ENCODE peak calls at places on chromosomes 11 and 22, in eight cellular contexts. P is psoas muscle; T is brain microvascular endothelial cell; U is effector memory CD4-positive, alpha-beta T cell; O is uterus; C is thoracic aorta; Q is pancreas; L is sigmoid colon. Z is an unnamed sample.

GRCh38 chr11:35621620-35622019 is 3.4 kb downstream of the FJX1 start:
- DNase-seq in O (no peak), T (no peak), Q (no peak), U (no peak), P (no peak), L (no peak), C (no peak), Z (no peak)

GRCh38 chr11:11010624-11011127 is 152.8 kb upstream of the ZBED5 start:
- DNase-seq in P (peak; percentile 54), C (no peak), L (no peak), Q (no peak), T (peak; percentile 24), U (no peak), O (peak; percentile 18), Z (no peak)

GRCh38 chr11:122189259-122189658 is 73.2 kb upstream of the BLID start:
- DNase-seq in L (no peak), P (no peak), Q (no peak), U (no peak), O (no peak), T (peak; percentile 92), C (no peak), Z (peak; percentile 77)

GRCh38 chr11:14907411-14908213 is 15.6 kb upstream of the CYP2R1 start:
- DNase-seq in P (peak; percentile 80), L (peak; percentile 82), U (peak; percentile 65), Q (peak; percentile 64), T (peak; percentile 44), O (peak; percentile 42), C (peak; percentile 33), Z (peak; percentile 50)

GRCh38 chr11:124640660-124641059 is 18.0 kb downstream of the TBRG1 start:
- DNase-seq in C (no peak), P (no peak), O (no peak), T (no peak), L (no peak), Q (no peak), U (no peak), Z (no peak)

GRCh38 chr22:46748948-46749681 is 11.1 kb upstream of the CERK start:
- DNase-seq in C (no peak), L (peak; percentile 88), P (no peak), T (no peak), Q (no peak), U (peak; percentile 52), O (no peak), Z (peak; percentile 43)

GRCh38 chr11:94786264-94787126 is 18.3 kb downstream of the AMOTL1 start:
- DNase-seq in C (no peak), P (no peak), O (no peak), T (no peak), Q (no peak), L (no peak), U (no peak), Z (no peak)

GRCh38 chr22:25747245-25747944 is 5.4 kb downstream of the MYO18B start:
- DNase-seq in O (peak; percentile 37), P (peak; percentile 93), Q (no peak), L (no peak), U (no peak), C (peak; percentile 85), T (peak; percentile 97), Z (peak; percentile 87)

GRCh38 chr11:115476463-115477286 is 27.5 kb downstream of the CADM1 start:
- DNase-seq in P (no peak), C (no peak), L (no peak), O (no peak), Q (no peak), T (no peak), U (no peak), Z (no peak)

GRCh38 chr11:115462004-115462541 is 42.1 kb downstream of the CADM1 start:
- DNase-seq in Q (peak; percentile 8), P (no peak), O (no peak), U (no peak), C (no peak), L (no peak), T (no peak), Z (no peak)

GRCh38 chr11:132402056-132402684 is 1031.8 kb downstream of the NTM start:
- DNase-seq in O (no peak), Q (no peak), U (no peak), P (no peak), L (no peak), T (peak; percentile 57), C (no peak), Z (no peak)

GRCh38 chr11:7927635-7928034 is 3.4 kb downstream of the OR10A6 start:
- DNase-seq in L (no peak), C (no peak), P (no peak), U (no peak), Q (no peak), O (no peak), T (peak; percentile 24), Z (no peak)

GRCh38 chr11:82046778-82047177 is 686.9 kb downstream of the FAM181B start:
- DNase-seq in C (no peak), Q (no peak), L (no peak), T (peak; percentile 24), O (no peak), P (no peak), U (no peak), Z (no peak)

DNA sequence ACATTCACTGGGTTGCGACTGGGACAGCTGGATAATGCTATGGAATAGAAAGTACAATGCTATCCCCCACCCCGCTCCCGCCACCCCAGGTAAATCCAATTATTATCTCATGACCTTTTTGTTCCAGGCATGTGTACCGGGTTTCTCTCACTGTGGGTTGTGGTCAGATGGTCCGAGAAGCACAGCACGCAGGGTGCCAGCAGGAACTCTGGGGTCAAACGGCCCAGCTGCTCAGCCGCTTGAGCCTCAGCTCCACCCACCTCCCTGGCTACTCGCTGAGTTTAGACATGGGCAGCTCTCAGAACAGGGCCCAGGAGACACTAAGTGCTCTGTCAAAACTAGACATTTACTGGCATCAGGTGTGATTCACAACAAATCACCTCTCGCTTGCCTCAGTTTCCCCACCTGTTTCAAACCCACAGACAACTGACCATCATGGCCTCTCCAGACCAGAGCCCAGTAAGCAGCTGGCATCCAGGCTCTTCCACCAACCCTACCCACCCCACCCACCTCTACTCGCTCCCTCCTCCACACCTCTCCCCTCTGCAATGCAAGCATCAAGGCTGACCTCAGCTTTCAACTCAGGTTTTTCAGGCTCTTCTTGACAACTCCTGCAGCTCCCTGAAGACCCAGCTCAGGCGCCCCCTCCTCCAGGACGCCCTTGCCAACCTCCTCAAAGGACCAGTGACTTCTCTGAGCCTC is 13.0 kb upstream of the MFNG start:
- DNase-seq in P (no peak), T (no peak), L (no peak), U (no peak), O (no peak), C (no peak), Q (no peak), Z (no peak)
- H3K27ac ChIP-seq in P (no peak overlapping the region), T (no peak overlapping the region), L (no peak overlapping the region), U (no peak overlapping the region), O (no peak overlapping the region), C (no peak overlapping the region), Q (no peak overlapping the region), Z (no peak overlapping the region)

GRCh38 chr11:692824-693414 is 2.1 kb downstream of the DEAF1 start:
- DNase-seq in L (no peak), O (no peak), P (no peak), C (no peak), U (no peak), Q (no peak), T (no peak), Z (no peak)
- H3K4me3 ChIP-seq in L (no peak overlapping the region), O (no peak overlapping the region), P (peak overlapping the region; percentile 95), C (no peak overlapping the region), U (peak overlapping the region; percentile 4), Q (no peak overlapping the region), T (peak overlapping the region; percentile 77), Z (no peak overlapping the region)

GRCh38 chr11:129368889-129369672 is 6.6 kb upstream of the BARX2 start:
- DNase-seq in T (no peak), O (no peak), C (no peak), L (no peak), Q (no peak), P (no peak), U (no peak), Z (no peak)

GRCh38 chr11:129365816-129366215 is 9.8 kb upstream of the BARX2 start:
- DNase-seq in Q (no peak), P (no peak), L (no peak), C (no peak), U (no peak), T (no peak), O (no peak), Z (no peak)

GRCh38 chr11:129372609-129373488 is 2.8 kb upstream of the BARX2 start:
- DNase-seq in L (no peak), C (no peak), P (no peak), T (no peak), Q (no peak), U (no peak), O (no peak), Z (no peak)

GRCh38 chr11:129364143-129364654 is 11.4 kb upstream of the BARX2 start:
- DNase-seq in P (peak; percentile 84), L (peak; percentile 68), C (no peak), O (peak; percentile 56), Q (peak; percentile 81), U (peak; percentile 3), T (peak; percentile 71), Z (peak; percentile 23)

DNA sequence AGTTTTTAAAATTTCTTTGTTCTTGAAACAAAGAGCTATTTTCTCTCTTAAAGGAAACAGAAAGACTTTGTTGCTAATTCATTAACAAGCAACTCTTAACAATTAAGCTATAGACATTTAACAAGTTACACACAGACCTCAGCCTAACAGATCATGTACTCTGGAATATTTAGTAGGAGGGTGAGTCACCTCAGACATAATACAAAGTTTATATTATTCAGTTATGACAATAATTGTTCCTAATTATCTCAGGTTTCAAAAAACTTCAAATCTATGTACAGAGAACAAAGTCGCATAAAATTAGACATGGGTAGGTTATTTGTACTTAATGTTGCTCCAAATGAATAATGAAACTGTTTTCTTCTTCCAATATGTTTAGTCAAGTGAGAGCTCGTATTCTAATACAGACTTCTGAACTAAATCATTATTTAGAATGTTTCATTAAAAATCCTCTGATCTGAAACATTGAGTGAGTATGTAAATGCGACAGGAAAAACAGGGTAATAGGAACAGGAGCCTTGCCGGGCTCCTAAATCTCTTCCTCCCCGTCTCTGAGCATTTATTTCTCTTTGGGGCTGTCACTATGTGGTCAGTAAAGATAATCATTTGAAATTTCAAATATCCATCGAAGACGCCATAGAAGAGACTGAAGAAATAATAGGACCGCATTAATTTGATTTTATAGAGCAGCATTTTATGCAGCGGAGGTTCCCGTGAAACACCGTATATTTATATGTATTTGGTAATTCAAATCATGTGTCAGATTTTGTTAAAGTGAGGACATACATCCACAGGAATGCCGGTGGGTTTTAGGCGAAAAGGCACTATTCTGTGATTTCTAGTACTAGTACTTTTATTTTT is 8.7 kb upstream of the BARX2 start:
- DNase-seq in T (no peak), U (no peak), C (no peak), O (no peak), P (no peak), Q (no peak), L (no peak), Z (no peak)
- H3K27me3 ChIP-seq in T (peaks cover 41% of the 10 kb centered on the region), U (peaks cover 8% of the 10 kb centered on the region), C (peaks cover 4% of the 10 kb centered on the region), O (peaks cover 27% of the 10 kb centered on the region), P (peaks cover 11% of the 10 kb centered on the region), Q (no peaks in the 10 kb centered on the region), L (peaks cover 89% of the 10 kb centered on the region), Z (peaks cover 8% of the 10 kb centered on the region)

DNA sequence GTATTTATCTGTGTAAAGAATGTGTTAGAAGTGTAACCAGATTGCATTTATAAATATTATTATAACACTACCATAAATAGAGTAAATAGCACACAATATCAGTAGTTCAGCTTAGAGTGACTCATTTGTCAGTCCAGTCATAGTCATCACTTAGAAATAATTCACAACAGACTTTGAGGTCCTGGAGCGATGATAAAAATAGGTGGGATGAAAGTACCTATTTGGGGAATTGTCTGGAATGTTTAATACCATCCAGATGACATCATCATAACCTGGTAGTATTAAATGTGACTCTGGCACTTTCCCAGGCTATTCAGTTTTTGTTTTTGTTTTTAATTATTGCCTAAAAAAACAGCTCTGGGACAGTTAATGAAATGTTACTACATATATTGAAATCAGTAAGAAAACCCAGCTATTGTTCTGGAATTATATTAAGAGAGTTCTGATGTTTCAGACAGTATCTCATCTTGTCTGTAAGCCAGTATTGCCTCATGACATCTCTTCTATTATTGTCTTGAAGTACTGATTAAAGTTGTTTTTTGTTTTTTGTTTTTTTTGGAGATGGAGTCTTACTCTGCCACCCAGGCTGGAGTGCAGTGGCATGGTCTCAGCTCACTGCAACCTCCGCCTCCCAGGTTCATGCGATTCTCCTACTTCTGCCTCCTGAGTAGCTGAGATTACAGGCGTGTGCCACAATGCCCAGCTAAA is 74.8 kb downstream of the SIK2 start:
- DNase-seq in O (no peak), Q (no peak), P (no peak), T (peak; percentile 11), C (no peak), U (no peak), L (no peak), Z (no peak)
- H3K27ac ChIP-seq in O (no peak overlapping the region), Q (no peak overlapping the region), P (peak overlapping the region; percentile 62), T (peak overlapping the region; percentile 22), C (no peak overlapping the region), U (no peak overlapping the region), L (no peak overlapping the region), Z (peak overlapping the region; percentile 60)

Z was measured in SJSA1.